ENCODE peak calls at places on chromosome X, in six cellular contexts. P is left lung, N is Peyer's patch, B is breast epithelium, S is HL-60, Y is transverse colon. U is an unnamed sample.

GRCh38 chrX:20240201-20240600 is 26.5 kb downstream of the RPS6KA3 start:
- DNase-seq in N (no peak), S (no peak), Y (no peak), P (no peak), B (no peak), U (no peak)

GRCh38 chrX:1554469-1555210 is 17.7 kb upstream of the P2RY8 start:
- DNase-seq in N (peak; percentile 80), P (peak; percentile 32), S (no peak), B (no peak), Y (no peak), U (peak; percentile 2)

GRCh38 chrX:119398974-119399771 is at the start of gene SLC25A43:
- DNase-seq in P (peak; percentile 41), N (peak; percentile 68), S (peak; percentile 26), B (no peak), Y (peak; percentile 57), U (no peak)

GRCh38 chrX:13432376-13432775 is 112.5 kb upstream of the ATXN3L start:
- DNase-seq in Y (no peak), P (peak; percentile 36), S (no peak), N (no peak), B (peak; percentile 37), U (no peak)

GRCh38 chrX:102975016-102975415 is 37.9 kb downstream of the RAB40AL start:
- DNase-seq in Y (no peak), N (no peak), S (no peak), P (no peak), B (no peak), U (no peak)

GRCh38 chrX:97685753-97686152 is 802.0 kb downstream of the RPA4 start:
- DNase-seq in B (no peak), S (no peak), Y (no peak), N (peak; percentile 51), P (no peak), U (peak; percentile 24)

GRCh38 chrX:1246816-1247215 is 21.8 kb upstream of the CSF2RA start:
- DNase-seq in P (peak; percentile 73), S (no peak), N (peak; percentile 80), Y (peak; percentile 67), B (no peak), U (peak; percentile 77)

GRCh38 chrX:86210772-86211171 is 62.5 kb downstream of the DACH2 start:
- DNase-seq in P (no peak), S (no peak), N (no peak), Y (no peak), B (no peak), U (no peak)

GRCh38 chrX:38055170-38055847 is 49.0 kb downstream of the SYTL5 start:
- DNase-seq in B (no peak), Y (no peak), S (no peak), N (no peak), P (no peak), U (no peak)

GRCh38 chrX:149707147-149707901 is 4.5 kb upstream of the MAGEA11 start:
- DNase-seq in N (no peak), B (no peak), S (no peak), Y (no peak), P (no peak), U (no peak)

GRCh38 chrX:5876984-5877655 is 351.5 kb downstream of the NLGN4X start:
- DNase-seq in N (no peak), P (no peak), B (no peak), Y (peak; percentile 9), S (no peak), U (no peak)

GRCh38 chrX:13008189-13008533 is 33.3 kb downstream of the TMSB4X start:
- DNase-seq in N (no peak), B (no peak), S (no peak), P (no peak), Y (no peak), U (no peak)

GRCh38 chrX:65706041-65706828 is 38.8 kb downstream of the MSN start:
- DNase-seq in S (no peak), Y (no peak), P (peak; percentile 42), B (peak; percentile 64), N (peak; percentile 61), U (no peak)

GRCh38 chrX:30864383-30864785 is 24.7 kb downstream of the TAB3 start:
- DNase-seq in Y (no peak), P (no peak), N (no peak), B (no peak), S (no peak), U (no peak)

GRCh38 chrX:155888139-155888538 is 7.0 kb downstream of the VAMP7 start:
- DNase-seq in N (no peak), Y (no peak), S (no peak), B (no peak), P (no peak), U (no peak)

GRCh38 chrX:19791562-19791961 is 95.8 kb downstream of the SH3KBP1 start:
- DNase-seq in P (no peak), N (no peak), S (peak; percentile 30), Y (no peak), B (no peak), U (no peak)

GRCh38 chrX:120251471-120252011 is 929 bp downstream of the ZBTB33 start:
- DNase-seq in P (peak; percentile 33), S (peak; percentile 25), B (peak; percentile 25), N (peak; percentile 61), Y (peak; percentile 33), U (peak; percentile 53)

GRCh38 chrX:118579417-118579816 is 83.8 kb downstream of the DOCK11 start:
- DNase-seq in S (no peak), N (no peak), P (no peak), Y (no peak), B (no peak), U (no peak)

GRCh38 chrX:13778916-13779315 is 38.0 kb downstream of the GPM6B start:
- DNase-seq in N (no peak), Y (no peak), P (no peak), S (no peak), B (no peak), U (no peak)

GRCh38 chrX:69313622-69314290 is 148.5 kb upstream of the PJA1 start:
- DNase-seq in B (no peak), N (peak; percentile 4), Y (no peak), P (no peak), S (no peak), U (no peak)

GRCh38 chrX:108537005-108537404 is 97.4 kb downstream of the COL4A5 start:
- DNase-seq in P (no peak), N (no peak), Y (no peak), S (peak; percentile 1), B (no peak), U (peak; percentile 3)

GRCh38 chrX:75596178-75596577 is 73.3 kb upstream of the ZDHHC15 start:
- DNase-seq in P (no peak), S (no peak), Y (no peak), B (peak; percentile 18), N (no peak), U (no peak)

GRCh38 chrX:120238947-120239346 is 11.7 kb upstream of the ZBTB33 start:
- DNase-seq in B (no peak), P (no peak), N (no peak), Y (no peak), S (no peak), U (no peak)

GRCh38 chrX:72258174-72258573 is 18.9 kb downstream of the RPS4X start:
- DNase-seq in B (no peak), P (no peak), S (no peak), N (no peak), Y (no peak), U (no peak)

GRCh38 chrX:84469226-84469625 is 33.0 kb downstream of the HDX start:
- DNase-seq in S (no peak), Y (no peak), P (no peak), N (no peak), B (no peak), U (no peak)

GRCh38 chrX:34891391-34891790 is 51.2 kb upstream of the FAM47B start:
- DNase-seq in Y (no peak), N (no peak), P (no peak), S (no peak), B (no peak), U (no peak)

GRCh38 chrX:34893741-34894140 is 48.9 kb upstream of the FAM47B start:
- DNase-seq in P (no peak), N (no peak), Y (no peak), S (no peak), B (no peak), U (no peak)
- TF ChIP-seq CTCF in P (no peak), N (no peak), Y (no peak), S (no peak), B (no peak), U (no peak)

GRCh38 chrX:15511563-15511962 is 11.0 kb downstream of the BMX start:
- DNase-seq in P (no peak), S (no peak), Y (no peak), N (no peak), B (no peak), U (no peak)

GRCh38 chrX:15512401-15512965 is 11.9 kb downstream of the BMX start:
- DNase-seq in N (no peak), B (no peak), Y (no peak), S (no peak), P (no peak), U (no peak)

GRCh38 chrX:15514279-15514678 is 13.7 kb downstream of the BMX start:
- DNase-seq in Y (no peak), N (no peak), S (no peak), B (no peak), P (no peak), U (no peak)

GRCh38 chrX:15515931-15516330 is 15.3 kb downstream of the BMX start:
- DNase-seq in S (no peak), P (no peak), N (no peak), Y (no peak), B (no peak), U (no peak)
- H3K4me3 ChIP-seq in S (no peak overlapping the region), P (no peak overlapping the region), N (no peak overlapping the region), Y (no peak overlapping the region), B (no peak overlapping the region), U (no peak overlapping the region)

GRCh38 chrX:23504540-23504884 is 162.8 kb upstream of the PRDX4 start:
- DNase-seq in B (no peak), S (no peak), P (no peak), N (no peak), Y (no peak), U (no peak)

GRCh38 chrX:23505531-23506303 is 161.6 kb upstream of the PRDX4 start:
- DNase-seq in Y (no peak), B (no peak), N (no peak), P (no peak), S (no peak), U (no peak)

GRCh38 chrX:23503835-23504539 is 163.3 kb upstream of the PRDX4 start:
- DNase-seq in P (peak; percentile 67), Y (peak; percentile 59), S (no peak), B (peak; percentile 85), N (peak; percentile 78), U (no peak)

GRCh38 chrX:23501974-23502373 is 165.3 kb upstream of the PRDX4 start:
- DNase-seq in Y (no peak), N (no peak), P (no peak), S (no peak), B (no peak), U (no peak)

DNA sequence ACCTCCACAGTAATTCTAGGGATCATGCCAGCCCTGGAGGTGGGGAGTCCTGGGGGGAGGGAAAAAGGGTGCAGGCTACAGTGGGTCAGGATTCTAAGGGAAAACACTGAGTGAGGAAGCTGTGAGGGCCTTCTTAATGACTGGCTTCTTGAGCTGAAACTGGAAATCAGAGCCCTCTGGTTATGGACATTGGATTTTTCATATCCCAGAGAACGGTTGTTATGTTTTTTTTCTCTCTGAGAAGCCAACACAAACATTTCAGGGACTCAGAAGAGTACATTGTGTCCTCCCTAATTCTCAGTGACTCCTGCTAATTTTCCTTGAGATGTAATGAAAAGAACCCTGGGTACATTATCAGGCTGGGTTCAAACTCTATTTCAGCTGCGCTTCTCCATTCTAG is 162.4 kb upstream of the PRDX4 start:
- DNase-seq in N (no peak), B (no peak), Y (no peak), S (no peak), P (no peak), U (no peak)
- H3K27ac ChIP-seq in N (no peak overlapping the region), B (peak overlapping the region; percentile 81), Y (no peak overlapping the region), S (no peak overlapping the region), P (no peak overlapping the region), U (no peak overlapping the region)

GRCh38 chrX:39445336-39445735 is 644.1 kb downstream of the MID1IP1 start:
- DNase-seq in N (peak; percentile 67), P (no peak), Y (peak; percentile 20), B (no peak), S (no peak), U (peak; percentile 22)
- TF ChIP-seq CTCF in N (no peak), P (no peak), Y (peak; percentile 33), B (no peak), S (no peak), U (peak; percentile 56)

U was measured in DND-41.